ENCODE peak calls at places on chromosomes 3 and 15, in nine cellular contexts. One of them, this sample, is unnamed.

GRCh38 chr3:195226900-195227447 is 44.0 kb downstream of the XXYLT1 start:
- DNase-seq in globus pallidus: no peak
- DNase-seq in Caco-2: no peak
- DNase-seq in NCI-H1436: no peak
- DNase-seq in foreskin fibroblast: peak
- DNase-seq in central memory CD4-positive, alpha-beta T cell: no peak
- DNase-seq in caudate nucleus: no peak
- DNase-seq in activated T-helper 1 cell treated with Interleukin-2 at 50 U/mL for 16 hours: no peak
- DNase-seq in SJSA1: no peak
- DNase-seq in this sample: peak

GRCh38 chr15:95715919-95716318 is 614.6 kb upstream of the NR2F2 start:
- DNase-seq in globus pallidus: no peak
- DNase-seq in caudate nucleus: no peak
- DNase-seq in SJSA1: no peak
- DNase-seq in foreskin fibroblast: no peak
- DNase-seq in Caco-2: no peak
- DNase-seq in NCI-H1436: no peak
- DNase-seq in central memory CD4-positive, alpha-beta T cell: no peak
- DNase-seq in activated T-helper 1 cell treated with Interleukin-2 at 50 U/mL for 16 hours: no peak
- DNase-seq in this sample: no peak

GRCh38 chr3:27607370-27607769 is 114.8 kb downstream of the EOMES start:
- DNase-seq in Caco-2: no peak
- DNase-seq in foreskin fibroblast: peak
- DNase-seq in activated T-helper 1 cell treated with Interleukin-2 at 50 U/mL for 16 hours: no peak
- DNase-seq in caudate nucleus: no peak
- DNase-seq in SJSA1: peak
- DNase-seq in NCI-H1436: no peak
- DNase-seq in globus pallidus: no peak
- DNase-seq in central memory CD4-positive, alpha-beta T cell: no peak
- DNase-seq in this sample: no peak

GRCh38 chr3:106345353-106346027 is 476.7 kb upstream of the CBLB start:
- DNase-seq in NCI-H1436: no peak
- DNase-seq in foreskin fibroblast: peak
- DNase-seq in Caco-2: no peak
- DNase-seq in globus pallidus: no peak
- DNase-seq in caudate nucleus: no peak
- DNase-seq in central memory CD4-positive, alpha-beta T cell: no peak
- DNase-seq in SJSA1: peak
- DNase-seq in activated T-helper 1 cell treated with Interleukin-2 at 50 U/mL for 16 hours: no peak
- DNase-seq in this sample: no peak

GRCh38 chr3:55559651-55560423 is 72.7 kb upstream of the WNT5A start:
- DNase-seq in globus pallidus: no peak
- DNase-seq in activated T-helper 1 cell treated with Interleukin-2 at 50 U/mL for 16 hours: no peak
- DNase-seq in caudate nucleus: no peak
- DNase-seq in Caco-2: no peak
- DNase-seq in foreskin fibroblast: no peak
- DNase-seq in SJSA1: no peak
- DNase-seq in central memory CD4-positive, alpha-beta T cell: no peak
- DNase-seq in NCI-H1436: no peak
- DNase-seq in this sample: no peak

GRCh38 chr3:122416966-122417365 is 1.1 kb upstream of the WDR5B start:
- DNase-seq in caudate nucleus: no peak
- DNase-seq in globus pallidus: no peak
- DNase-seq in NCI-H1436: no peak
- DNase-seq in SJSA1: peak
- DNase-seq in central memory CD4-positive, alpha-beta T cell: no peak
- DNase-seq in foreskin fibroblast: peak
- DNase-seq in Caco-2: no peak
- DNase-seq in activated T-helper 1 cell treated with Interleukin-2 at 50 U/mL for 16 hours: no peak
- DNase-seq in this sample: no peak

GRCh38 chr3:67006460-67006859 is 8.4 kb downstream of the KBTBD8 start:
- DNase-seq in caudate nucleus: no peak
- DNase-seq in NCI-H1436: no peak
- DNase-seq in central memory CD4-positive, alpha-beta T cell: no peak
- DNase-seq in SJSA1: peak
- DNase-seq in foreskin fibroblast: peak
- DNase-seq in activated T-helper 1 cell treated with Interleukin-2 at 50 U/mL for 16 hours: no peak
- DNase-seq in globus pallidus: no peak
- DNase-seq in Caco-2: no peak
- DNase-seq in this sample: no peak

GRCh38 chr3:152466784-152467183 is 198.1 kb downstream of the MBNL1 start:
- DNase-seq in NCI-H1436: no peak
- DNase-seq in caudate nucleus: no peak
- DNase-seq in SJSA1: no peak
- DNase-seq in Caco-2: no peak
- DNase-seq in foreskin fibroblast: peak
- DNase-seq in activated T-helper 1 cell treated with Interleukin-2 at 50 U/mL for 16 hours: no peak
- DNase-seq in central memory CD4-positive, alpha-beta T cell: no peak
- DNase-seq in globus pallidus: no peak
- DNase-seq in this sample: peak

GRCh38 chr3:51391566-51392300 is 648 bp downstream of the RBM15B start:
- DNase-seq in SJSA1: peak
- DNase-seq in foreskin fibroblast: peak
- DNase-seq in caudate nucleus: no peak
- DNase-seq in globus pallidus: no peak
- DNase-seq in activated T-helper 1 cell treated with Interleukin-2 at 50 U/mL for 16 hours: peak
- DNase-seq in Caco-2: no peak
- DNase-seq in central memory CD4-positive, alpha-beta T cell: peak
- DNase-seq in NCI-H1436: no peak
- DNase-seq in this sample: no peak

GRCh38 chr15:90266061-90266431 is 574 bp downstream of the NGRN start:
- DNase-seq in globus pallidus: no peak
- DNase-seq in caudate nucleus: peak
- DNase-seq in NCI-H1436: peak
- DNase-seq in activated T-helper 1 cell treated with Interleukin-2 at 50 U/mL for 16 hours: peak
- DNase-seq in Caco-2: peak
- DNase-seq in SJSA1: no peak
- DNase-seq in central memory CD4-positive, alpha-beta T cell: peak
- DNase-seq in foreskin fibroblast: peak
- DNase-seq in this sample: no peak

GRCh38 chr3:10010546-10011465 is 15.4 kb upstream of the FANCD2 start:
- DNase-seq in foreskin fibroblast: peak
- DNase-seq in SJSA1: peak
- DNase-seq in NCI-H1436: peak
- DNase-seq in Caco-2: peak
- DNase-seq in central memory CD4-positive, alpha-beta T cell: peak
- DNase-seq in activated T-helper 1 cell treated with Interleukin-2 at 50 U/mL for 16 hours: peak
- DNase-seq in caudate nucleus: peak
- DNase-seq in globus pallidus: peak
- DNase-seq in this sample: peak

GRCh38 chr3:8278448-8278847 is 223.2 kb upstream of the LMCD1 start:
- DNase-seq in foreskin fibroblast: no peak
- DNase-seq in Caco-2: no peak
- DNase-seq in SJSA1: no peak
- DNase-seq in caudate nucleus: no peak
- DNase-seq in NCI-H1436: no peak
- DNase-seq in activated T-helper 1 cell treated with Interleukin-2 at 50 U/mL for 16 hours: no peak
- DNase-seq in globus pallidus: no peak
- DNase-seq in central memory CD4-positive, alpha-beta T cell: no peak
- DNase-seq in this sample: no peak

GRCh38 chr3:170356596-170357175 is 829 bp upstream of the SKIL start:
- DNase-seq in SJSA1: no peak
- DNase-seq in activated T-helper 1 cell treated with Interleukin-2 at 50 U/mL for 16 hours: peak
- DNase-seq in globus pallidus: peak
- DNase-seq in NCI-H1436: peak
- DNase-seq in foreskin fibroblast: peak
- DNase-seq in central memory CD4-positive, alpha-beta T cell: no peak
- DNase-seq in Caco-2: peak
- DNase-seq in caudate nucleus: peak
- DNase-seq in this sample: peak